ENCODE peak calls at places on chromosomes 3 and 15, in nine cellular contexts. M is tibial nerve; V is heart right ventricle; B is AG04450; D is right atrium auricular region; C is ovary; Z is naive thymus-derived CD4-positive, alpha-beta T cell; O is Panc1; L is transverse colon. T is an unnamed sample. For H3K9me3, the result is how much of the 10 kb centered on the place peaks cover.

GRCh38 chr3:52374173-52374572 is 58.1 kb downstream of the DNAH1 start:
- DNase-seq in M (no peak), V (no peak), B (no peak), D (no peak), C (no peak), Z (no peak), O (no peak), L (no peak), T (no peak)

GRCh38 chr3:185851046-185851445 is 26.2 kb upstream of the IGF2BP2 start:
- DNase-seq in M (no peak), V (no peak), B (no peak), D (no peak), C (no peak), Z (no peak), O (no peak), L (no peak), T (no peak)

GRCh38 chr3:145892869-145893268 is 268.1 kb downstream of the PLOD2 start:
- DNase-seq in M (no peak), V (no peak), B (no peak), D (no peak), C (no peak), Z (no peak), O (no peak), L (no peak), T (no peak)

GRCh38 chr3:150319900-150320299 is 88.2 kb upstream of the TSC22D2 start:
- DNase-seq in M (no peak), V (no peak), B (peak), D (no peak), C (no peak), Z (no peak), O (peak), L (no peak), T (no peak)

GRCh38 chr15:60844431-60845174 is 365.7 kb upstream of the ICE2 start:
- DNase-seq in M (no peak), V (no peak), B (no peak), D (no peak), C (no peak), Z (peak), O (no peak), L (peak), T (peak)

GRCh38 chr3:41742127-41742526 is 219.8 kb downstream of the ULK4 start:
- DNase-seq in M (no peak), V (no peak), B (no peak), D (no peak), C (no peak), Z (no peak), O (no peak), L (no peak), T (no peak)

GRCh38 chr15:98221144-98221543 is 260.6 kb downstream of the ARRDC4 start:
- DNase-seq in M (no peak), V (no peak), B (no peak), D (no peak), C (no peak), Z (no peak), O (no peak), L (no peak), T (no peak)

GRCh38 chr3:82048711-82049110 is 287.3 kb upstream of the GBE1 start:
- DNase-seq in M (no peak), V (no peak), B (no peak), D (no peak), C (no peak), Z (no peak), O (no peak), L (no peak), T (no peak)

GRCh38 chr3:129226374-129226773 is 23.0 kb upstream of the COPG1 start:
- DNase-seq in M (peak), V (peak), B (no peak), D (peak), C (peak), Z (no peak), O (peak), L (peak), T (no peak)

GRCh38 chr15:65940618-65940909 is 71.3 kb downstream of the RAB11A start:
- DNase-seq in M (no peak), V (no peak), B (no peak), D (no peak), C (no peak), Z (no peak), O (no peak), L (no peak), T (no peak)

GRCh38 chr3:29972594-29972993 is 633.8 kb upstream of the TGFBR2 start:
- DNase-seq in M (peak), V (no peak), B (peak), D (no peak), C (no peak), Z (no peak), O (no peak), L (no peak), T (no peak)
- H3K9me3 ChIP-seq in M (under half), V (under half), B (under half), D (under half), C (under half), Z (under half), O (under half), L (under half), T (under half)

GRCh38 chr15:24917431-24917830 is 37.4 kb upstream of the SNRPN start:
- DNase-seq in M (no peak), V (no peak), B (no peak), D (no peak), C (no peak), Z (no peak), O (no peak), L (no peak), T (no peak)
- H3K9me3 ChIP-seq in M (under half), V (under half), B (under half), D (under half), C (under half), Z (under half), O (under half), L (under half), T (under half)

DNA sequence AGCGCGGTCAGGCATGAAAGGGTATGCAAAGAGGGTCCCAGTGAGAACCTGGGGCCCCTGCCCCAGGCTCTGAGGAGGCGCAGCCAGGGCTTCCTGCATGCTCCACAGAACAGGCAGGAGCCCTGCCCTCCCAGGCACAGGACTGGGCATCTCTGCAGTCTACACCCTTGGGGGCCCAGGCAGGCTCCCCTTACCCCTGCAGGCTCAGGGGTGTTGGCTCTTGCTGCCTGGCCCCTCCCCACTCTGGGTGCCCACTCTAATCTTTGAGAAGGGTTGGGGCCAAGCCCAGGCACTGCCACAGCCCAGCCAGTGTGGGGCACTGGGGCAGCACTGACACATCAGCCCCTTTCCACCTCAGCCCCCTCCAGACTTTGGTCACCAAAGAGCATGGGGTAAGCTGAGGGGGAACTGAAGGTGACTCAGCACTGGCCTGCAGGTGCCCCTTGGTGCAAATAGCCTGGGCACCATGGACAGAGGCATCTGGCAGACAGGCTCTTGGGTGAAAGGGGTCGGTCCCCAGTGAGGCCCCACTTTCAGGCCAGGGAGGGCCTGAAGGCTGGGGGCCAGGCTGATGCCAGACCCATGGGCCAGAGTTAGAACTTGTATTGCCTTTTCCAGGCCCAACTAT is 73.4 kb downstream of the NPAP1 start:
- DNase-seq in M (no peak), V (no peak), B (no peak), D (no peak), C (no peak), Z (no peak), O (no peak), L (no peak), T (no peak)
- H3K9me3 ChIP-seq in M (under half), V (under half), B (under half), D (under half), C (under half), Z (under half), O (under half), L (under half), T (under half)

DNA sequence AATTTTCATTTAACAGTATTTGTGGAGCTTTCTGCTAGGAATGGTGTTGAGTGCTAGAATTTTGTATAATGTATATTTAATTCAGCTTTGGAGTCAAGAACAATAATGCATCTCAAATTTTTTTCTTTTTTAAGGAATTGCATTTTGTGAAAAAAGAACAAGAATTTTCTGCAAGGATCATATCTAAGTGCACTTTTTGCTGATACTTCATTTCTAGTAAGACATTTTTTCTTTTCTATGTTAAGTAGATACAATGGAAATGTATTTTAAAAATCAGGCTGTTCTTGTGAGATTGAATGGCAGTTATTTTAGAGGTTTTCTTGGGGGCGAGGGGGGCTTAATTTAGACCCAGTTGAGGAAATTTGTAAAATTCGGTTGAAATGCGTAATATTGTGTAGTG is 32.5 kb downstream of the MEF2A start:
- DNase-seq in M (no peak), V (no peak), B (no peak), D (no peak), C (no peak), Z (no peak), O (no peak), L (no peak), T (no peak)
- H3K9me3 ChIP-seq in M (under half), V (under half), B (under half), D (under half), C (under half), Z (under half), O (half or more), L (under half), T (under half)

DNA sequence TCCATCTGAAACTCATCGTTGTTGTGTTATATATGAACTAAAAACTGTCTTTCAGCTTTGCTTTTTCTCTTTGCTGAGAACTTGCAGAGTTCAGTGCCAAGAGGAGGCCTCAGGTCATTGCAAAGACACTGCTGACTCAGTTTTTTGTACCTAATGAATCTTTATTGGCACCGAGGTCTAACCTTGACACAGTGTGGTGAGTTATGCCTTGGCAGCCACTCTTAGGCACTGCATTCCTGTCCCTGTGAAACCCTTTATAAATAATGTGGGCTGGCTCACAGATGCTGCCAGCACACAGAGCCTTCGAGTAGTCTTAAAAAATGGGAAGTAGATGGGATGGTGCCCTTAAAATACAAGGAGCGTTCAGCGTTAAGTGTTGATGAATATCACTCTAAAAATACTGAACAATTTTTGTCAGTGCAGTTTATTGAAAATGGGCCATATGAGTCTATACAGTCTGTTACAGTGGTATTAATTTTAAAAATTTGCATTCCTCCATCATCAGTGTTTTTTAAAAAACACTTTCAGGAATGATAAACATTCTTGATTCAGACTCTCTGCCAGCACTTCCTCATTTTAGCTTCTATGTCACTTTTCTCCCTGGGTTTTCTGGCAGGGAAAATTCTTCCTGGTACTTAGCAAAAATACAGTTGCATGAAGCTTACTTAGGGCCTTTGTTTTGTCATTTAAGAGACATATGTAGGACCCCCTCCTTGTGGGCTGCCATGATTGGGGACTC is 234.1 kb downstream of the CACNA2D3 start:
- DNase-seq in M (no peak), V (peak), B (no peak), D (no peak), C (no peak), Z (no peak), O (no peak), L (no peak), T (no peak)
- H3K9me3 ChIP-seq in M (under half), V (under half), B (under half), D (under half), C (under half), Z (under half), O (under half), L (under half), T (under half)

DNA sequence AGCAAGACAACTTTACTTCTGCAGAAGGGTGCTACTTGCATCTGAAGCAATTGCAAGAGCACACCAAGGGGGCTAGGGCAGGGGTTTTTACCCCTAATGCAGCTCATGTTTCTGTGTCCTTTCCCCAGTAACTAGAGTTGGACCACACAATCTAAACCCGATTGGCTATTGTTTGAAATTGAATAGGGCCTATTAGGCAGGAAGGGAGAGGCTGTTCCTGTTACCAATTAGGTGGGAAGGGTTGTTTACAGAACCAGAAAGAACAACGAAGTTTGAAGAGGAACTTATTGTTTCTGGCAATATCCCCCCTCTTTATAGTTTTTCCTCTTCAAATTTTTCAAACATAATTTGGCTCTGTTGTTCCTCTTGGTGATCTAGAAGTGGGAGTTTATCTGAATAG is 85.5 kb downstream of the CHCHD4 start:
- DNase-seq in M (no peak), V (no peak), B (no peak), D (no peak), C (no peak), Z (no peak), O (no peak), L (no peak), T (no peak)
- H3K9me3 ChIP-seq in M (under half), V (under half), B (under half), D (under half), C (under half), Z (under half), O (under half), L (under half), T (under half)

GRCh38 chr3:176513604-176514003 is 683.7 kb downstream of the TBL1XR1 start:
- DNase-seq in M (no peak), V (no peak), B (no peak), D (no peak), C (no peak), Z (peak), O (no peak), L (no peak), T (no peak)
- H3K9me3 ChIP-seq in M (under half), V (under half), B (under half), D (under half), C (under half), Z (under half), O (under half), L (under half), T (under half)

GRCh38 chr3:31600435-31600834 is 67.7 kb downstream of the STT3B start:
- DNase-seq in M (no peak), V (no peak), B (no peak), D (no peak), C (no peak), Z (no peak), O (no peak), L (no peak), T (no peak)
- H3K9me3 ChIP-seq in M (under half), V (under half), B (under half), D (under half), C (under half), Z (under half), O (under half), L (under half), T (under half)

DNA sequence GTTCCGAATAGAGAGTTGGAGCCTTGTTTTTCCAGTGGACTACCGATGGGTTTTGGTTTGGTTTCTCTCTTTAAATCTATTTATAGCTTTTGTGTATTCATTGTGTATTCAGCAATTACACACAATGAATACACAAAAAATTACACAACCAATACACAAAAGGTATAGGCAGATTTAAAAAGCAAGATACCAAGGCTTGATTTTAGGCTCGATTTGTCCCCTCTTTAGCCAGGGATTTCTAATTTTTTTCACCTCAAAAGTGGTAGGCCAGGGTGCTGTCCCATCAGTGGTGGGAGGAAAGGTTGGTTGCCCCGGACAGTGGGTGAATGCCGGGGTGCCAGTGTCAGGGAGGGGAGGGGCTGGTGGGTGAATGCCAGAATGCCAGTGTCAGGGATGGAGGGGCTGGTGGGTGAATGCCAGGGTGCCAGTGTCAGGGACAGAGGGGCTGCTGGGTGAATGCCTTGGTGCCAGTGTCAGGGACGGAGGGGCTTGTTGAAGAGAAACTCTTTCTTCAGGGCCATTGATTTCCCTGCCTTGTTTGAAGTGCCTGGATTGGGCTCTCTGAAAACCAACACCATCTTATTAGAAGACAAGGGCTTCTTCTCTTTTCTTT is 186.2 kb downstream of the GOLGA6L6 start:
- DNase-seq in M (no peak), V (no peak), B (no peak), D (no peak), C (peak), Z (no peak), O (no peak), L (no peak), T (no peak)
- H3K9me3 ChIP-seq in M (under half), V (under half), B (half or more), D (under half), C (under half), Z (under half), O (under half), L (under half), T (under half)

T was measured in T-helper 17 cell.